ENCODE peak calls at places on chromosomes 13 and 19, in five cellular contexts. E is sigmoid colon; H is H1; C is heart right ventricle; J is CD4-positive, alpha-beta memory T cell. B is an unnamed sample.

GRCh38 chr19:7007859-7008258 is 13.4 kb downstream of the MBD3L2B start:
- DNase-seq in E (no peak), H (no peak), C (no peak), J (no peak), B (no peak)

GRCh38 chr13:95391785-95392184 is 90.5 kb upstream of the ABCC4 start:
- DNase-seq in E (no peak), H (no peak), C (no peak), J (no peak), B (no peak)

GRCh38 chr19:48443262-48443661 is 2.5 kb upstream of the GRWD1 start:
- DNase-seq in E (no peak), H (no peak), C (no peak), J (peak), B (no peak)

GRCh38 chr13:107124129-107124718 is 556.3 kb upstream of the ARGLU1 start:
- DNase-seq in E (no peak), H (no peak), C (no peak), J (no peak), B (no peak)

GRCh38 chr19:48943081-48943480 is 9.6 kb downstream of the DHDH start:
- DNase-seq in E (no peak), H (no peak), C (no peak), J (no peak), B (no peak)

GRCh38 chr13:99724633-99725517 is 223.6 kb downstream of the TM9SF2 start:
- DNase-seq in E (no peak), H (no peak), C (no peak), J (no peak), B (no peak)

GRCh38 chr13:55361141-55361540 is 1779.6 kb upstream of the PRR20A start:
- DNase-seq in E (no peak), H (no peak), C (no peak), J (no peak), B (no peak)

GRCh38 chr13:72639377-72639776 is 88.1 kb downstream of the MZT1 start:
- DNase-seq in E (no peak), H (no peak), C (no peak), J (no peak), B (no peak)

GRCh38 chr13:100597253-100597652 is 8.7 kb upstream of the GGACT start:
- DNase-seq in E (no peak), H (no peak), C (no peak), J (no peak), B (no peak)

GRCh38 chr19:30455881-30456280 is 83.7 kb downstream of the ZNF536 start:
- DNase-seq in E (no peak), H (no peak), C (no peak), J (no peak), B (no peak)

GRCh38 chr19:17620696-17621095 is 65.2 kb downstream of the COLGALT1 start:
- DNase-seq in E (no peak), H (no peak), C (no peak), J (no peak), B (no peak)

GRCh38 chr13:84816567-84817133 is 934.4 kb upstream of the SLITRK1 start:
- DNase-seq in E (no peak), H (no peak), C (no peak), J (no peak), B (no peak)

GRCh38 chr19:9913237-9914000 is 22.9 kb downstream of the OLFM2 start:
- DNase-seq in E (no peak), H (peak), C (no peak), J (no peak), B (no peak)

GRCh38 chr19:10517361-10517759 is at the start of gene S1PR5:
- DNase-seq in E (no peak), H (no peak), C (peak), J (no peak), B (no peak)

GRCh38 chr13:40812724-40813445 is 23.5 kb downstream of the SLC25A15 start:
- DNase-seq in E (no peak), H (no peak), C (no peak), J (no peak), B (no peak)

GRCh38 chr13:93227906-93228801 is 1.5 kb downstream of the GPC6 start:
- DNase-seq in E (peak), H (peak), C (peak), J (no peak), B (no peak)

GRCh38 chr19:40650749-40651305 is 39.6 kb downstream of the NUMBL start:
- DNase-seq in E (peak), H (no peak), C (peak), J (no peak), B (no peak)

DNA sequence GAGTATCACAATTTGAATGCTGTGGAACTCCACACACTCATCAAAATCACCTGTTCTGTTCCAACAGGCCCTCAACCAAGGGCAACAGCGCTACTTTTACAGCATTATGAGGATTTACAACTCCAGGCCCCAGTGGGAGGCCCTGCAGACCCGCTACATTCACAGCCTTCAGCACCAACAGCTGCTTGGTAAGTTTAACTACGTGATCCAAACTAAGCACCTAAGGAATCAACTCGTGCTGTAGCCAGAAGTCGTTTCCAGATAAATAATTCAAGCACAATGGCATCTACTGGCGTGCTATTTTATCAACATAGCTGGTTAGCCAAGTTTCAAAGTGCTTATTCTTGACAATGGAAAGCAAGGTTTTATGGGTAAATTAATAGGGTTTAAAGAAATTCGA is 5.3 kb downstream of the FAM216B start:
- DNase-seq in E (no peak), H (no peak), C (no peak), J (no peak), B (no peak)
- H3K27ac ChIP-seq in E (peak), H (no peak), C (peak), J (no peak), B (no peak)

GRCh38 chr19:52227196-52227940 is 37.5 kb downstream of the PPP2R1A start:
- DNase-seq in E (no peak), H (no peak), C (no peak), J (no peak), B (no peak)
- H3K27ac ChIP-seq in E (no peak), H (no peak), C (no peak), J (no peak), B (no peak)

GRCh38 chr13:62879071-62879470 is 1463.4 kb upstream of the PCDH20 start:
- DNase-seq in E (no peak), H (no peak), C (no peak), J (no peak), B (no peak)

GRCh38 chr13:62875118-62875640 is 1459.5 kb upstream of the PCDH20 start:
- DNase-seq in E (no peak), H (no peak), C (no peak), J (no peak), B (no peak)
- H3K27ac ChIP-seq in E (no peak), H (no peak), C (no peak), J (no peak), B (no peak)

DNA sequence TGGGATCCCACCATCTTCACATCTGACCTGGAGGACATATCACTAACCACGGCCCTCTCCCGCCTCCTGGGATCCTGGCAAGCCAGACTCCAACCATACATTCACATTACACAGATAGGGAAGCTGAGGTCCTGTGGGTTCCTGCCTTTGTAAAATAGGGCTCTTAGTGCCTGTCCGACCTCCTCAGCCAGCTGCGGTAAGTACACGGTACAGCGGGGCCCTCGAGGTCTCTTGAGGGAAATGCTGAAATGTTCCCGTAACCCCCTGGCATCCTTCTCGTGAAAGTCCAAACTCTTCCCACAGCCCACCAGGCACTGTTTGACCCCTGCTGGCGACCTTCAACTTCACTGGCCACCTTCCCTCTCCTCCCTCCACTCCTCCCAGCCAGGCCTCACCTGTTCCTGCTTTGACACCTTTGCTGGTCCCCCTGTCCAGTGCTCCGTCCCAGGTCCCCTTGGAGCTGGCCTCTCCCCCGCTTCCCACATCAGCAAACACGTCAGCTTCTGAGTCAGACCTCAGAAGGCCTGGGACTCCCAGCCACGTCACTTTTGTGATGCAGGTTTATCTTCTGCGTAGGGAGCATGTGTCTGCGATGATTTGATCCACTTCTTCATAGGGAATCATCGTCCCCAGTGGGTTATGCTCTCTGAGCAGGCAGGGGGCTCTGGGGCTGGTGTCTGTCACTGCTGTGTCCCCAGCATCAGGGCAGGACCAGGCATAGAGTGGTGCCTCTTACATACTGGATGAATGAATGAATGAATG is 8.9 kb upstream of the GNG7 start:
- DNase-seq in E (peak), H (no peak), C (no peak), J (no peak), B (no peak)
- H3K27ac ChIP-seq in E (no peak), H (no peak), C (no peak), J (no peak), B (no peak)

GRCh38 chr19:13839193-13839937 is 37.6 kb upstream of the NANOS3 start:
- DNase-seq in E (peak), H (peak), C (peak), J (peak), B (peak)

GRCh38 chr19:13842294-13843103 is 34.4 kb upstream of the NANOS3 start:
- DNase-seq in E (peak), H (no peak), C (peak), J (peak), B (peak)

GRCh38 chr19:13841339-13842293 is 35.3 kb upstream of the NANOS3 start:
- DNase-seq in E (peak), H (no peak), C (peak), J (peak), B (no peak)

GRCh38 chr19:13839938-13840750 is 36.8 kb upstream of the NANOS3 start:
- DNase-seq in E (peak), H (no peak), C (no peak), J (peak), B (peak)

DNA sequence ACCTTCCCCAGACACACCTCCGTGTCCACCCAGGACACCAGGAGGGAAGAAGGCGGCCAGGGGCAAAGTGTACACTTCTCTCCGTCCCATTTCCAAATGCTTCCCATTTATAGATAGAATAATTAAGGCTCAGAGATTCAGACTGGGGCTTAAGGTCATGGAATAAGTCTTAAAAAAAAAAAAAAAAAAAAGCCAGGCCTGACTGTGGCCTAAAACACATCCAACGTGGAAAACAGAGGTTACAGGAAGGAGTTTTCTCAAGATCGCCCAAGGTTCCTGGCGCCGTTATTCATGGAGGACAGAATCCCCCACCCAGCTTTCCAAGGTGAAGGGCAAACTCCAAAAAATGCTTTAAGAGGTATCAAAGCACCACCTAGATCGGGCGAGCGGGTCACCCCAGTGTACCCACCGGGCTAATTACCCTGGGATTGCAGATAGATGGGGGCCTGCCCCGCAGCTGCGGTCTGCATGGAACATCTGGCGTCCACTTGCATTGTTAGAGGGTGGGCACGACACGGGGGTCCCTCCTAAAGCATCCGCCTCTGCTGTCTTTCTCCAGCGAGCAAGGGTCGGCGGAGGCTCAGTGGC is 36.1 kb upstream of the NANOS3 start:
- DNase-seq in E (no peak), H (no peak), C (no peak), J (no peak), B (no peak)
- H3K27ac ChIP-seq in E (peak), H (no peak), C (peak), J (peak), B (peak)

GRCh38 chr19:14502334-14503092 is 6.6 kb upstream of the GIPC1 start:
- DNase-seq in E (no peak), H (no peak), C (no peak), J (no peak), B (no peak)

GRCh38 chr19:14503285-14503684 is 7.4 kb upstream of the GIPC1 start:
- DNase-seq in E (no peak), H (no peak), C (no peak), J (no peak), B (no peak)

GRCh38 chr19:14509382-14509781 is 8.8 kb downstream of the DNAJB1 start:
- DNase-seq in E (no peak), H (no peak), C (no peak), J (no peak), B (no peak)

GRCh38 chr19:14507704-14508246 is 10.4 kb downstream of the DNAJB1 start:
- DNase-seq in E (no peak), H (no peak), C (no peak), J (no peak), B (no peak)

GRCh38 chr19:14505488-14506239 is 9.7 kb upstream of the GIPC1 start:
- DNase-seq in E (no peak), H (peak), C (no peak), J (peak), B (peak)
- H3K27ac ChIP-seq in E (no peak), H (peak), C (no peak), J (peak), B (peak)

GRCh38 chr13:76552807-76553206 is 333.4 kb downstream of the KCTD12 start:
- DNase-seq in E (no peak), H (no peak), C (no peak), J (no peak), B (no peak)
- H3K27ac ChIP-seq in E (no peak), H (no peak), C (no peak), J (no peak), B (no peak)

GRCh38 chr19:55671054-55671378 is 4.0 kb upstream of the EPN1 start:
- DNase-seq in E (no peak), H (no peak), C (no peak), J (no peak), B (no peak)
- H3K27ac ChIP-seq in E (no peak), H (no peak), C (no peak), J (no peak), B (no peak)

GRCh38 chr13:63381078-63381859 is 1965.6 kb upstream of the PCDH20 start:
- DNase-seq in E (no peak), H (no peak), C (no peak), J (no peak), B (no peak)
- H3K27ac ChIP-seq in E (no peak), H (no peak), C (no peak), J (no peak), B (no peak)

DNA sequence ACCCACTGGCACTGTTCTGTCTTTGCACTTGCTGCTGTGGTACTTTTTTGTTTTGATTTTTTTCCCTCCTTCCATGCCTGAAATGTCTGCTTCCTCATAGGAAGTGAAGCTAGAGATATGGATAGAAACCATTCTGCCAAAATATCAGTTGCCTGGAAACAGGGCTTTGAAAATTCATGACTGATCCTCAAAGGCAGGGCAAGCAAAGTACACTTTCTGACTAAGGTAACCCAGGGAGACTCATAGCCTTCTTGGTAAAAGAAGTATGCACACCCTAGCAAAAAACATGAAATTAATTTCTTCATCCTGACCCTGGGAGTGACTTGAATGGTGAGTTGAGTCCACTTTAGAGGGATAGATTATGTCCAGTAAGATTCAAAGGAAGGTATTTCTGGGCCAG is 329.8 kb downstream of the MYO16 start:
- DNase-seq in E (no peak), H (no peak), C (no peak), J (no peak), B (no peak)
- H3K27ac ChIP-seq in E (no peak), H (no peak), C (no peak), J (no peak), B (no peak)